ENCODE peak calls at places on chromosomes 16 and 17, in ten cellular contexts. Z is heart left ventricle; V is body of pancreas; S is MG63; T is HCT116; K is stimulated activated CD4-positive, alpha-beta T cell treated with anti-CD3 and anti-CD28 coated beads, Interleukin-2, amount 100 ng/mL, for 24 hours; U is HCEC 1CT; C is psoas muscle; D is IMR-90; N is RCC 7860. F is an unnamed sample.

GRCh38 chr16:69921125-69921524 is 30.0 kb upstream of the CLEC18A start:
- DNase-seq in Z (no peak), V (no peak), S (no peak), T (no peak), K (no peak), U (no peak), C (no peak), D (peak), N (no peak), F (peak)

GRCh38 chr17:13582776-13583414 is 18.8 kb downstream of the HS3ST3A1 start:
- DNase-seq in Z (no peak), V (no peak), S (no peak), T (no peak), K (no peak), U (no peak), C (no peak), D (peak), N (no peak), F (peak)

GRCh38 chr16:85369741-85370528 is 243.2 kb upstream of the GSE1 start:
- DNase-seq in Z (no peak), V (peak), S (peak), T (no peak), K (peak), U (no peak), C (peak), D (no peak), N (peak), F (peak)

GRCh38 chr16:9647981-9648701 is 534.1 kb downstream of the GRIN2A start:
- DNase-seq in Z (no peak), V (peak), S (no peak), T (no peak), K (no peak), U (no peak), C (no peak), D (no peak), N (peak), F (no peak)

GRCh38 chr17:50925296-50925891 is 59.2 kb upstream of the TOB1 start:
- DNase-seq in Z (no peak), V (no peak), S (no peak), T (no peak), K (no peak), U (no peak), C (no peak), D (no peak), N (no peak), F (no peak)

GRCh38 chr16:25066747-25067631 is 44.6 kb upstream of the LCMT1 start:
- DNase-seq in Z (peak), V (peak), S (peak), T (no peak), K (peak), U (peak), C (peak), D (peak), N (peak), F (peak)

GRCh38 chr16:72313903-72314302 is 141.9 kb upstream of the PMFBP1 start:
- DNase-seq in Z (no peak), V (no peak), S (no peak), T (no peak), K (no peak), U (no peak), C (no peak), D (no peak), N (no peak), F (no peak)

GRCh38 chr16:49019826-49020401 is 261.7 kb downstream of the CBLN1 start:
- DNase-seq in Z (no peak), V (no peak), S (no peak), T (no peak), K (no peak), U (no peak), C (no peak), D (no peak), N (no peak), F (no peak)

GRCh38 chr16:23432176-23433128 is 20.5 kb downstream of the COG7 start:
- DNase-seq in Z (no peak), V (no peak), S (no peak), T (no peak), K (no peak), U (peak), C (no peak), D (peak), N (no peak), F (no peak)

GRCh38 chr17:68800731-68801130 is 154.5 kb downstream of the ABCA8 start:
- DNase-seq in Z (no peak), V (no peak), S (no peak), T (no peak), K (no peak), U (peak), C (no peak), D (peak), N (no peak), F (no peak)

GRCh38 chr16:1771072-1771863 is at the start of gene NME3:
- DNase-seq in Z (peak), V (peak), S (no peak), T (no peak), K (peak), U (peak), C (peak), D (peak), N (no peak), F (no peak)

GRCh38 chr17:42180922-42181850 is at the start of gene KCNH4:
- DNase-seq in Z (peak), V (peak), S (peak), T (peak), K (peak), U (peak), C (peak), D (peak), N (peak), F (peak)

GRCh38 chr16:8505327-8505991 is 84.9 kb downstream of the TMEM114 start:
- DNase-seq in Z (no peak), V (no peak), S (no peak), T (no peak), K (no peak), U (no peak), C (no peak), D (no peak), N (no peak), F (no peak)

GRCh38 chr17:4006165-4006589 is 41.9 kb upstream of the ATP2A3 start:
- DNase-seq in Z (no peak), V (no peak), S (no peak), T (no peak), K (no peak), U (no peak), C (no peak), D (no peak), N (no peak), F (no peak)

GRCh38 chr17:70947215-70947614 is 777.9 kb downstream of the KCNJ2 start:
- DNase-seq in Z (no peak), V (no peak), S (no peak), T (no peak), K (no peak), U (no peak), C (no peak), D (no peak), N (no peak), F (no peak)

GRCh38 chr16:70665113-70665694 is 18.8 kb downstream of the IL34 start:
- DNase-seq in Z (no peak), V (no peak), S (no peak), T (no peak), K (no peak), U (no peak), C (no peak), D (no peak), N (no peak), F (no peak)

GRCh38 chr17:12085076-12085949 is 64.6 kb downstream of the MAP2K4 start:
- DNase-seq in Z (no peak), V (no peak), S (no peak), T (no peak), K (no peak), U (no peak), C (no peak), D (no peak), N (no peak), F (no peak)

GRCh38 chr17:40791808-40792436 is 7.8 kb downstream of the KRT28 start:
- DNase-seq in Z (no peak), V (no peak), S (no peak), T (peak), K (no peak), U (peak), C (no peak), D (peak), N (peak), F (peak)

GRCh38 chr17:79785900-79786810 is 8.2 kb downstream of the CBX2 start:
- DNase-seq in Z (no peak), V (no peak), S (no peak), T (no peak), K (no peak), U (no peak), C (no peak), D (no peak), N (no peak), F (no peak)

GRCh38 chr17:45958994-45959665 is 39.9 kb upstream of the STH start:
- DNase-seq in Z (no peak), V (no peak), S (no peak), T (no peak), K (no peak), U (no peak), C (no peak), D (no peak), N (no peak), F (no peak)